ENCODE peak calls at places on chromosomes 7 and 10, in eight cellular contexts. U is IMR-90, O is transverse colon, Q is A549, M is heart left ventricle, N is prostate gland, R is HCT116, T is right lobe of liver. J is an unnamed sample. For H3K4me1, the result is how much of the 10 kb centered on the place peaks cover.

GRCh38 chr7:92836489-92837213 is at the start of gene CDK6:
- DNase-seq in T (peak), N (peak), Q (peak), U (peak), M (peak), O (peak), R (no peak), J (peak)

GRCh38 chr7:1911571-1911970 is 241.5 kb downstream of the ELFN1 start:
- DNase-seq in Q (no peak), R (no peak), N (no peak), T (no peak), U (no peak), O (no peak), M (peak), J (peak)

GRCh38 chr10:48801026-48801425 is 116.4 kb downstream of the WDFY4 start:
- DNase-seq in U (no peak), O (no peak), N (no peak), T (no peak), Q (no peak), M (no peak), R (no peak), J (no peak)

GRCh38 chr10:27223964-27224363 is 16.6 kb downstream of the ACBD5 start:
- DNase-seq in T (no peak), Q (peak), N (no peak), R (no peak), M (no peak), O (peak), U (peak), J (no peak)

GRCh38 chr10:63003816-63004453 is 129.2 kb upstream of the NRBF2 start:
- DNase-seq in N (no peak), O (no peak), T (no peak), Q (no peak), R (peak), U (no peak), M (no peak), J (no peak)

GRCh38 chr7:98166668-98166970 is 44.6 kb upstream of the BHLHA15 start:
- DNase-seq in M (no peak), U (no peak), O (no peak), R (no peak), T (no peak), N (no peak), Q (no peak), J (no peak)

GRCh38 chr7:26060713-26061339 is 91.2 kb upstream of the NFE2L3 start:
- DNase-seq in N (peak), O (no peak), R (no peak), M (no peak), U (no peak), Q (no peak), T (no peak), J (no peak)

GRCh38 chr7:66748791-66749190 is 8.3 kb downstream of the RABGEF1 start:
- DNase-seq in U (no peak), N (no peak), M (peak), O (no peak), Q (no peak), R (no peak), T (peak), J (peak)

GRCh38 chr10:26215923-26216576 is 524 bp upstream of the GAD2 start:
- DNase-seq in Q (no peak), U (no peak), T (no peak), O (no peak), M (peak), R (no peak), N (no peak), J (no peak)

DNA sequence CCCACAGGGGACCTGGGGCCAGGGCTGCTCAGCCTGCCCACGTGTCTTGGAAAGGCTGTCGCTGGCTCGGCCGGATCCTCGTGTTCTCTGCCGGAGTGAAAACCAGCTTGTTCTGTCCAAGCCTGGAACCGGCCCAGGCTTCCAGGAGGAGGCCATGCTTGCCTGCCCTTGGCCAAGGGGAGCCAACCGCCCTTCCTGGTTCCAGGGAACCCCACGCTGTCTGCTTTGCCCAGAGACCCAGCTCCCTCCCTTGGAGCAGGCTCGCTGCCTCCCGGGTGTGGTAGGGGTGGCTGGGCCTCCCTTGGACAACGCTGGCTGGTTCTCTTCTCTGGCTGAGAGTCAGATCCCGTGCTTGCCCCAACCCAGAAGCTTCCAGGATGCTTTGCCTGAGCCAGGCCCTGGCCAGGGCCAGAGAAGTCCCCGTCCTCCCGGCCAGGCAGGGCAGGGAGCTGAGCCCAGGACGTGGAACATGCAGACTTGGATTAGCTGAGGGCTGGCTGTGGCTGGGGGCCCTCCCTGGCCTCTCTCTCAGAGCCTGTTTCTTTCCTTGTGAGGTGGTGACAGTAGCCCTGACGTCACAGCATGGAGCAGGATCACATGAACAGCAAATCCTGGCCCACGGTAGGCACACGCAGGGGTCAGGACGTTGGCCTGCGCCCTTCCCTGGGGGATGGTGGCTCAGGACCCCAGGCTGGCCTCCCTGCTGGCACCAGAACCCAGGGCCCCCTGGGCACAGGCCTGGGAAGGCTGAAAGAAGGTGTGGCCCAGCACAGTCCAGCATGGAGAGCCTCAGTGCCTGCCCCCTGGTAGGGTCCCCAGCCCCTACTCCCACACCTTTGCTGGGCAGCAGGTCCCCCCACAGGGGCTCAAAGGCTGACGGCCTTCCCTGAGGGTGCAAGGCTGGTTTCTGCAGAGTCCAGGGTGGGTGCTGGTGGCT is 67.5 kb downstream of the PWWP2B start:
- DNase-seq in O (peak), R (no peak), N (peak), T (peak), Q (no peak), U (no peak), M (peak), J (peak)
- H3K4me1 ChIP-seq in O (half or more), R (under half), N (under half), T (under half), Q (under half), U (under half), M (under half), J (under half)

GRCh38 chr10:124723826-124724225 is 20.4 kb downstream of the FAM53B start:
- DNase-seq in R (no peak), M (no peak), N (no peak), Q (no peak), U (no peak), O (no peak), T (no peak), J (no peak)

GRCh38 chr10:124725171-124725631 is 19.0 kb downstream of the FAM53B start:
- DNase-seq in O (no peak), Q (no peak), R (no peak), M (peak), U (no peak), T (no peak), N (no peak), J (peak)

GRCh38 chr10:124725791-124726190 is 18.4 kb downstream of the FAM53B start:
- DNase-seq in N (no peak), M (no peak), R (no peak), Q (no peak), T (no peak), U (no peak), O (no peak), J (peak)

GRCh38 chr10:124722812-124723783 is 21.1 kb downstream of the FAM53B start:
- DNase-seq in R (no peak), U (no peak), O (peak), Q (no peak), M (peak), N (no peak), T (peak), J (peak)

GRCh38 chr10:124724279-124725027 is 19.7 kb downstream of the FAM53B start:
- DNase-seq in T (peak), O (peak), M (peak), R (no peak), Q (no peak), N (no peak), U (no peak), J (no peak)
- TF ChIP-seq POLR2A in T (no peak), O (no peak), M (no peak), R (no peak), Q (no peak), N (no peak), U (no peak), J (no peak)

DNA sequence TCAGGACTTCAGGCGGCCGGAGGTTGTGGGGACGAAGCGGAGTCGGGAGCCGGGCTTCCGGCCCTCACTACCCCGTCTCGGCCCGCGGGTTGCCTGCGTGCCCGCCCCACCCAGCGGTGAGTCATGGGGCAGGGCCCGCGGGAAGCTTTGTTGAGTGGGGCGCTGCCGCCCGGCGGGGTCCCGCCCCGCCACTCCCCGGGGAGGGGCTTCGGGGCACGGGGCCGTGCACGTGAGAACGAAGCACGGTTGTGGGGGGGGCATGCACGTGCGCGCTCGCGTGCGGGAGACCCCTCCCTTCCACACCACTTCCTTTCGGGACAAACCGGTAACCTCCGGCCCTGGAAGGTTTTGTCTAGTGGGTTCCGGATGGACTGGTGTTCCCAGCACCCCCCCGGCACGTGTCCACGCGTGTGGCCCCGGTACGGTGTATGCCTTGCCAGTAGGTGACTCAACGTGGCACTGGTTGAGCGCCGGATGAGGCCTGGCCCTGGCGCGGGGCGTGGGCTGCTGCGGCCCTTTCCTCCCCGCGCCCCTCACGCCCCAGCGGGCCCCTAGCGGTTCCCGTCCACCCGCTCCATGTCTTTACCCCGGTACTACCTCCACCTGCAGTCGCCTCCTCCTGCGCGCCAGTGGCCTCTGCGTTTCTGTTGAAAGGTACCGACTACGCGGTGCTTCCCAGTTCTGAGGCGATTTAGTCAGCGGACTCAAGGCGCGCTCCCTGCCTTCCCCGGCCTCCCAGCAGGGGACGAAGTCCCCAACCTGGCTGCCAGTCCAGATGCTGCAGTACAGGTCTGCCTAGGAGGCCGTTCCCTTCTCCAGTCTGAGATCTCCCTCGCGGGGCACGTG is 3.1 kb downstream of the ADIRF start:
- DNase-seq in R (peak), U (peak), T (peak), M (peak), N (peak), O (peak), Q (peak), J (peak)
- H3K4me3 ChIP-seq in R (peak), U (peak), T (peak), M (peak), N (peak), O (peak), Q (peak), J (peak)

GRCh38 chr10:44983895-44984278 is 5.3 kb upstream of the DEPP1 start:
- DNase-seq in T (no peak), R (no peak), U (no peak), O (no peak), M (no peak), Q (no peak), N (no peak), J (no peak)

GRCh38 chr10:44984671-44985101 is 6.1 kb upstream of the DEPP1 start:
- DNase-seq in R (no peak), U (no peak), M (peak), Q (no peak), T (no peak), O (no peak), N (no peak), J (peak)

GRCh38 chr10:44985175-44985681 is 6.6 kb upstream of the DEPP1 start:
- DNase-seq in T (no peak), Q (no peak), N (no peak), R (no peak), M (peak), O (no peak), U (peak), J (no peak)

GRCh38 chr10:44988957-44989620 is 10.5 kb upstream of the DEPP1 start:
- DNase-seq in O (no peak), Q (no peak), R (no peak), U (no peak), M (no peak), T (no peak), N (no peak), J (no peak)

DNA sequence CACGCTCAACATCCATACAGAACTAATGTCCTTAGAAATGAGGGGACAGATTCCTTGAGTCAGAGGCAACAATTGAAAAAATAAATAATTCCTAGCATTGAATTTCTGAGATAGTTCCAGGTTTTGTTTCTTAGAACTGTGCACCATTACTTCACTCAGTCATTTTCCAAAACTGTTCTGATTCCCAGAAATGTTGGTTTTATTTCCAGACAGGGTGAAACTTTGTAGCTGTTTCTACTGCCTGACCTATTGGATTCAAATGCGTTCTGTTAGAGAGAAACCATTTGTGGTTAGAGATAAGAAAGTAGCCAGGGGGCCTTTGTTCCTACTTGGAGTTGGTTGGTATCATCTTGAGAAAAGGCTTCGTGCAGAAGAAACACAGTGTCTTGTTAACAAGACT is 8.1 kb upstream of the DEPP1 start:
- DNase-seq in N (no peak), M (no peak), T (no peak), O (no peak), U (peak), Q (no peak), R (no peak), J (no peak)
- H3K4me1 ChIP-seq in N (under half), M (half or more), T (under half), O (under half), U (half or more), Q (under half), R (under half), J (half or more)

GRCh38 chr10:114544045-114544659 is 113.9 kb downstream of the ABLIM1 start:
- DNase-seq in T (no peak), O (peak), N (no peak), U (no peak), Q (no peak), R (no peak), M (no peak), J (peak)
- TF ChIP-seq POLR2A in T (no peak), O (no peak), N (no peak), U (no peak), Q (no peak), R (no peak), M (no peak), J (no peak)

GRCh38 chr7:87038993-87039716 is 20.3 kb downstream of the ELAPOR2 start:
- DNase-seq in T (no peak), M (no peak), N (no peak), R (no peak), Q (no peak), O (no peak), U (no peak), J (no peak)
- H3K4me3 ChIP-seq in T (peak), M (peak), N (peak), R (peak), Q (no peak), O (peak), U (no peak), J (peak)

GRCh38 chr7:74544706-74545469 is 91.2 kb downstream of the GTF2IRD1 start:
- DNase-seq in O (peak), N (peak), M (no peak), U (peak), R (peak), T (no peak), Q (peak), J (peak)

DNA sequence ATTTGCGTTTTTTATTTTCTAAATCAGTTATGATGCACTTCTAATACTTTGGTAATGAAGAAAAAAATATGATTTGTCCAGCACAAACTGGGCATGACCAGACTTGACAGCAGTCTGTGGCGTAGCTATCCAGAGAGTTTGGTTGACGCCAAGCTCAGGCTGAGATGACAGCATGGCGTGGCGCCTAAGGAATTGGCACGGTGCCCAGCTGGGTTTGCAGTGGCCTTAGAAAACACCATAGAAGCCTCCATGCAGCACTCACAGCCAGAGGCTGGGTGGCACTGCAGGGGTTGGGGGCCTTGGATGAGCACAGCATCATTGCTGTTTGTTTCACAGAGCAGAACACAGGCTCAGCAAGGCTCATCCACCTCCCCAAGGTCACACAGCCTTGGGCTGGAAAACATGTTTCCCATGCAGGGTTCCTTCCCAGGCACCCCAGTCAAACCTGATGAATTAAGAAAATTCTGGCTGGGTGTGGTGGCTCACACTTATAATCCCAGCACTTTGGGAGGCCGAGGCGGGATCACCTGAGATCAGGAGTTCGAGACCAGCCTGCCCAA is 88.9 kb downstream of the GTF2IRD1 start:
- DNase-seq in M (peak), R (no peak), Q (no peak), O (no peak), U (no peak), T (no peak), N (peak), J (no peak)
- H3K4me1 ChIP-seq in M (under half), R (under half), Q (under half), O (under half), U (under half), T (under half), N (under half), J (under half)

GRCh38 chr10:14905890-14906289 is 27.2 kb downstream of the SUV39H2 start:
- DNase-seq in Q (no peak), O (no peak), T (no peak), R (no peak), N (no peak), U (no peak), M (no peak), J (no peak)

GRCh38 chr10:14909101-14909500 is 30.4 kb downstream of the SUV39H2 start:
- DNase-seq in U (no peak), N (no peak), M (no peak), R (no peak), O (no peak), T (no peak), Q (no peak), J (no peak)

GRCh38 chr10:14906765-14907164 is 28.1 kb downstream of the SUV39H2 start:
- DNase-seq in R (no peak), T (no peak), M (no peak), U (no peak), N (no peak), Q (no peak), O (no peak), J (no peak)

GRCh38 chr10:14916600-14916999 is 37.3 kb downstream of the DCLRE1C start:
- DNase-seq in O (no peak), U (no peak), Q (no peak), M (no peak), R (no peak), N (no peak), T (no peak), J (no peak)

GRCh38 chr10:14910953-14911352 is 32.3 kb downstream of the SUV39H2 start:
- DNase-seq in N (no peak), T (no peak), M (no peak), Q (no peak), U (no peak), R (no peak), O (no peak), J (no peak)
- TF ChIP-seq POLR2A in N (no peak), T (no peak), M (no peak), Q (no peak), U (no peak), R (no peak), O (no peak), J (no peak)

J was measured in upper lobe of left lung.